ENCODE peak calls at places on chromosomes 12 and 14, in seven cellular contexts. D, H, G, B, J, K and L are unnamed samples.

GRCh38 chr14:51396222-51396815 is 156.3 kb downstream of the TMX1 start:
- DNase-seq in K (no peak), H (no peak), G (no peak), B (peak), J (peak), D (no peak), L (no peak)

GRCh38 chr14:75851574-75851866 is 130.3 kb downstream of the TGFB3 start:
- DNase-seq in G (no peak), J (no peak), H (no peak), K (no peak), D (no peak), B (no peak), L (no peak)

GRCh38 chr14:21385170-21385904 is 1.5 kb upstream of the SUPT16H start:
- DNase-seq in D (no peak), G (no peak), K (no peak), H (peak), J (no peak), B (no peak), L (no peak)

GRCh38 chr14:104393199-104393897 is 186.2 kb upstream of the C14orf180 start:
- DNase-seq in G (no peak), J (no peak), H (peak), D (no peak), B (no peak), K (no peak), L (no peak)

GRCh38 chr14:38078393-38078792 is 129.3 kb upstream of the SSTR1 start:
- DNase-seq in H (no peak), G (no peak), K (peak), B (peak), D (no peak), J (no peak), L (no peak)

GRCh38 chr12:54390668-54391551 is 6.4 kb upstream of the ZNF385A start:
- DNase-seq in B (peak), D (peak), J (no peak), K (no peak), G (no peak), H (no peak), L (peak)

GRCh38 chr12:126582231-126582630 is 1517.0 kb downstream of the AACS start:
- DNase-seq in J (no peak), H (no peak), B (no peak), D (peak), G (no peak), K (no peak), L (no peak)

GRCh38 chr12:128702344-128702743 is 121.4 kb downstream of the SLC15A4 start:
- DNase-seq in B (no peak), G (no peak), K (no peak), J (no peak), H (no peak), D (no peak), L (no peak)

GRCh38 chr12:91249059-91250055 is 66.7 kb upstream of the DCN start:
- DNase-seq in K (no peak), B (no peak), D (no peak), G (no peak), J (no peak), H (no peak), L (no peak)

GRCh38 chr12:1574863-1575254 is 19.5 kb downstream of the FBXL14 start:
- DNase-seq in H (no peak), K (no peak), J (no peak), B (no peak), D (no peak), G (no peak), L (no peak)

GRCh38 chr14:95424533-95424932 is 91.9 kb downstream of the SYNE3 start:
- DNase-seq in H (no peak), K (no peak), D (no peak), J (no peak), B (no peak), G (no peak), L (no peak)

GRCh38 chr12:115375188-115375991 is 691.4 kb upstream of the TBX3 start:
- DNase-seq in G (no peak), D (peak), H (no peak), K (no peak), B (no peak), J (no peak), L (no peak)

GRCh38 chr12:85617307-85618091 is 218.7 kb downstream of the RASSF9 start:
- DNase-seq in H (no peak), G (no peak), K (no peak), B (no peak), J (peak), D (no peak), L (no peak)

GRCh38 chr12:117762143-117762542 is 206.6 kb downstream of the KSR2 start:
- DNase-seq in D (no peak), B (no peak), J (peak), H (no peak), K (no peak), G (no peak), L (no peak)

GRCh38 chr14:92645841-92646478 is 102.5 kb downstream of the LGMN start:
- DNase-seq in B (no peak), J (no peak), K (no peak), G (no peak), H (no peak), D (no peak), L (no peak)

GRCh38 chr14:92647499-92648279 is 100.7 kb downstream of the LGMN start:
- DNase-seq in H (no peak), B (no peak), K (no peak), J (no peak), D (no peak), G (no peak), L (peak)

GRCh38 chr14:92646952-92647461 is 101.4 kb downstream of the LGMN start:
- DNase-seq in J (peak), D (no peak), H (no peak), B (peak), K (no peak), G (no peak), L (no peak)

GRCh38 chr14:92644166-92644565 is 104.3 kb downstream of the LGMN start:
- DNase-seq in G (no peak), K (no peak), D (no peak), B (no peak), J (no peak), H (no peak), L (no peak)

GRCh38 chr14:92644601-92645515 is 103.6 kb downstream of the LGMN start:
- DNase-seq in D (no peak), H (no peak), B (no peak), J (no peak), K (no peak), G (no peak), L (no peak)
- H3K27ac ChIP-seq in D (no peak), H (no peak), B (peak), J (no peak), K (no peak), G (no peak), L (no peak)

DNA sequence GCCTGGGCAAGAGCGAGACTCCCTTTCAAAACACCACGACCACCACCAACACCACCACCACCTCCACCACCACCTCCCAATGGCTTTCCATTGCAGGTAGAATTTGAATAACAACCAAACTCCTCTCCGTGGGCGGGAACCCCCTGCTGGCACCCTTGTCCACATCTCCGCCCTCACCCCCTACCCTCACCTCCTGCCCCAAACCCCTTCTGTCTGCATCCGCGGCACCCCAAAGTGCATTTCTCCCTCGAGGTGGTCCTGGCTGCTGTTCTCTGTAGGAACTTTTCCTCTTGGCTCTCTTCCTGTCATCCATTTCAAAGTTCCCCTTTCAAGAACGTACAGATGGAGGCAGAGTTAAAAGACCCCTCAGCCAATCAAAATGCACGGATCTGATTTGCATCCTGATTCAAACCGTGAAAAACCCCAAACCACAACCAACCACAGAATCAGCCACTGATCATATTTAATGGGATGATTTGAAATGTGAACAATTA is 3.8 kb downstream of the SDSL start:
- DNase-seq in G (no peak), K (peak), J (no peak), H (no peak), B (no peak), D (peak), L (no peak)
- H3K27ac ChIP-seq in G (no peak), K (no peak), J (no peak), H (no peak), B (no peak), D (no peak), L (no peak)

GRCh38 chr14:99784508-99784907 is 8.7 kb upstream of the EML1 start:
- DNase-seq in J (no peak), K (no peak), D (peak), B (no peak), H (no peak), G (no peak), L (no peak)

GRCh38 chr14:99788713-99789112 is 4.5 kb upstream of the EML1 start:
- DNase-seq in B (no peak), D (no peak), K (no peak), H (no peak), G (no peak), J (no peak), L (no peak)

GRCh38 chr14:99789581-99789980 is 3.6 kb upstream of the EML1 start:
- DNase-seq in B (no peak), H (no peak), D (no peak), J (no peak), K (no peak), G (no peak), L (no peak)

GRCh38 chr14:99790201-99790977 is 2.8 kb upstream of the EML1 start:
- DNase-seq in H (no peak), G (no peak), B (no peak), K (no peak), D (no peak), J (no peak), L (no peak)

DNA sequence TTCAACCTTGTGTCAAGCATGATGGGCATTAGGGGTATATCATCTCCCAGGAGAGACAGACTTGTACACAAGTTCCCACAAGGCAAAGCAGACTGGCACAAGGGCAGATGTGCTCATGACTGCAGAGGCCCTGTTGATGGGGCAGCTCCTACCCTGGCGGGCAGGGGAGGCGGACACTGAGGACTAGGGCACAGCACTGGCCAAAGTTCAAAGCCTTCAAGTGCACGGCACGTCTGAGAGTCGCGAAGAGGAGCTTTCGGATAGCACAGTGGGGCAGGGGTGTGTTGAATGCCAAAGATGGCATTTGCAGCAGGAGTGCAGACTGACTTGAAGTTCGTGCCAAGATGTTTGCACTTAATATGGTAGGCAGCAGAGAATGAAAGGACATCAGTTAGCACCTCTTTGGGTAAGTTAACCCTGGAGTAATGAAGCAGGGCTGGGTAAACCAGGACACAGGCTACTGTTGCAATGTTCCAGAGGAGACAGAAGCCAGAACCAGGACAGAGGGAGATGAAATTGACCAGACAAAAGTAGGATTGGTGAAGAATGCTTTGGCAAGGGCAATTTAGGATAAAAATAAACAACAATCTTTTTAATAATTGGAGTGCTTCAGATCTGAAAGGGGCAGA is 6.7 kb upstream of the EML1 start:
- DNase-seq in H (no peak), J (no peak), K (no peak), B (no peak), G (no peak), D (no peak), L (no peak)
- H3K27ac ChIP-seq in H (no peak), J (no peak), K (no peak), B (peak), G (no peak), D (no peak), L (no peak)

DNA sequence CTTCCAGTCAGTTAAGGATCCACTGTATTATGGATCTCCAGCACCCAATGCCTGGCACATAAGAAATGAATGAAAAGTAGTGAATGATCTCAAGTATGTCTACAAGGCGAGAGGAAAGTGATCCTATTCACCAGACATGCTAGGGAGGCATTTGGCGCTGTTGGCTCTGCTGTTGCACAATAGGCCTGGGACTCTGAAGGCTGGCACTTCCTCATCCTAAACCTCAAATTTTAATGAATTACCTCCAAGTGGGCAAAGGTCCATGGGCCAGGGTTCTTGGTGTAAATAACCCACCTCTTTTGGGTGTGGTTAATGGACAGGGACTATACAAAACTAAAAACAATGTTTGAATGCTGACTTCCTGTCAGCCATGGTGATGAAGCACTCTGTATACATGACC is 173.4 kb upstream of the PZP start:
- DNase-seq in G (no peak), B (no peak), J (no peak), K (no peak), H (no peak), D (no peak), L (no peak)
- H3K27ac ChIP-seq in G (no peak), B (no peak), J (no peak), K (no peak), H (no peak), D (no peak), L (no peak)